ENCODE peak calls at places on chromosomes 5 and 9, in four cellular contexts. L is gastroesophageal sphincter; K is stimulated activated naive CD8-positive, alpha-beta T cell treated with anti-CD3 and anti-CD28 coated beads, Interleukin-15, amount 100 ng/mL, for 72 hours; E is effector memory CD8-positive, alpha-beta T cell. G is an unnamed sample.

GRCh38 chr9:91659529-91660294 is 236.1 kb upstream of the NFIL3 start:
- ATAC-seq in L (no peak), K (peak; percentile 72), E (no peak), G (no peak)

GRCh38 chr5:123700624-123701023 is 188.6 kb downstream of the CSNK1G3 start:
- ATAC-seq in L (peak; percentile 89), K (no peak), E (no peak), G (no peak)

GRCh38 chr5:149802008-149802407 is 71.9 kb downstream of the PPARGC1B start:
- ATAC-seq in L (no peak), K (no peak), E (no peak), G (no peak)

GRCh38 chr5:138843789-138844461 is 31.2 kb downstream of the LRRTM2 start:
- ATAC-seq in L (peak; percentile 36), K (no peak), E (no peak), G (no peak)

GRCh38 chr9:36603006-36603405 is 30.3 kb downstream of the MELK start:
- ATAC-seq in L (no peak), K (no peak), E (peak; percentile 54), G (no peak)

GRCh38 chr5:141850183-141850768 is 27.9 kb downstream of the PCDH1 start:
- ATAC-seq in L (peak; percentile 17), K (peak; percentile 65), E (peak; percentile 33), G (peak; percentile 17)

GRCh38 chr5:36041537-36041845 is 25.2 kb downstream of the UGT3A2 start:
- ATAC-seq in L (no peak), K (no peak), E (no peak), G (no peak)

GRCh38 chr5:109170629-109171350 is 239.0 kb downstream of the PJA2 start:
- ATAC-seq in L (no peak), K (no peak), E (no peak), G (no peak)

GRCh38 chr5:83096660-83097334 is 19.4 kb downstream of the XRCC4 start:
- ATAC-seq in L (no peak), K (no peak), E (no peak), G (no peak)

GRCh38 chr5:80406980-80407734 is 707 bp upstream of the ZFYVE16 start:
- ATAC-seq in L (peak; percentile 73), K (no peak), E (no peak), G (no peak)

GRCh38 chr5:176529116-176529823 is 7.9 kb downstream of the RNF44 start:
- ATAC-seq in L (no peak), K (no peak), E (no peak), G (peak; percentile 60)

GRCh38 chr5:150694638-150695037 is 6.2 kb downstream of the RBM22 start:
- ATAC-seq in L (no peak), K (no peak), E (no peak), G (no peak)

GRCh38 chr5:79736528-79737514 is 47.2 kb downstream of the CMYA5 start:
- ATAC-seq in L (no peak), K (peak; percentile 77), E (peak; percentile 43), G (no peak)

G was measured in stimulated activated memory B cell treated with anti-CD40 and anti-IgM and Interleukin-4, amounts not matched to agents 10 μg/mL and 1 μg/mL and 100 μg/mL, for 72 hours.